ENCODE peak calls at places on chromosomes 2 and 18, in eight cellular contexts. B, S, P, D, I, Q, V and O are unnamed samples.

GRCh38 chr2:49702740-49703139 is 548.4 kb upstream of the FSHR start:
- DNase-seq in B (no peak), S (no peak), P (no peak), D (no peak), I (no peak), Q (no peak), V (no peak), O (no peak)

GRCh38 chr18:79596451-79597175 is 83.0 kb upstream of the CTDP1 start:
- DNase-seq in B (no peak), S (no peak), P (no peak), D (no peak), I (no peak), Q (no peak), V (no peak), O (peak)

GRCh38 chr2:8611246-8611645 is 70.6 kb upstream of the ID2 start:
- DNase-seq in B (no peak), S (no peak), P (no peak), D (no peak), I (no peak), Q (no peak), V (no peak), O (peak)

GRCh38 chr2:130724455-130724854 is 4.4 kb upstream of the GPR148 start:
- DNase-seq in B (no peak), S (no peak), P (no peak), D (no peak), I (no peak), Q (no peak), V (no peak), O (no peak)

GRCh38 chr2:168201211-168201610 is 46.2 kb downstream of the STK39 start:
- DNase-seq in B (no peak), S (no peak), P (no peak), D (no peak), I (no peak), Q (no peak), V (no peak), O (no peak)

GRCh38 chr18:905307-905947 is 756 bp downstream of the ADCYAP1 start:
- DNase-seq in B (no peak), S (no peak), P (no peak), D (no peak), I (peak), Q (peak), V (no peak), O (no peak)

GRCh38 chr2:151805961-151806360 is 22.3 kb downstream of the ARL5A start:
- DNase-seq in B (no peak), S (no peak), P (no peak), D (no peak), I (no peak), Q (no peak), V (no peak), O (no peak)

GRCh38 chr2:98601532-98602132 is 6.7 kb downstream of the COA5 start:
- DNase-seq in B (peak), S (no peak), P (peak), D (peak), I (peak), Q (peak), V (no peak), O (no peak)

GRCh38 chr2:136118819-136119716 is 1.1 kb upstream of the CXCR4 start:
- DNase-seq in B (no peak), S (no peak), P (no peak), D (no peak), I (peak), Q (peak), V (peak), O (no peak)

GRCh38 chr2:57698935-57699449 is 347.6 kb upstream of the VRK2 start:
- DNase-seq in B (no peak), S (no peak), P (no peak), D (no peak), I (no peak), Q (no peak), V (no peak), O (no peak)

GRCh38 chr2:140929866-140930265 is 1201.0 kb downstream of the LRP1B start:
- DNase-seq in B (no peak), S (no peak), P (peak), D (no peak), I (no peak), Q (no peak), V (no peak), O (no peak)

GRCh38 chr18:13273800-13274199 is 55.2 kb downstream of the LDLRAD4 start:
- DNase-seq in B (no peak), S (no peak), P (no peak), D (no peak), I (no peak), Q (no peak), V (no peak), O (peak)

GRCh38 chr2:173146590-173146989 is 70.9 kb downstream of the MAP3K20 start:
- DNase-seq in B (no peak), S (no peak), P (peak), D (no peak), I (no peak), Q (no peak), V (no peak), O (no peak)

GRCh38 chr2:197293252-197294007 is 17.1 kb downstream of the ANKRD44 start:
- DNase-seq in B (no peak), S (no peak), P (no peak), D (no peak), I (no peak), Q (no peak), V (no peak), O (no peak)

GRCh38 chr2:112276954-112277353 is 1.6 kb downstream of the ZC3H6 start:
- DNase-seq in B (no peak), S (no peak), P (no peak), D (no peak), I (no peak), Q (no peak), V (no peak), O (no peak)

GRCh38 chr2:2243666-2244065 is 87.4 kb downstream of the MYT1L start:
- DNase-seq in B (no peak), S (no peak), P (no peak), D (no peak), I (no peak), Q (no peak), V (no peak), O (no peak)

GRCh38 chr2:240013343-240013742 is 11.8 kb downstream of the NDUFA10 start:
- DNase-seq in B (no peak), S (no peak), P (peak), D (no peak), I (no peak), Q (no peak), V (no peak), O (no peak)
- TF ChIP-seq CTCF in B (peak), S (peak), P (peak), D (no peak), I (peak), Q (no peak), V (peak), O (peak)

DNA sequence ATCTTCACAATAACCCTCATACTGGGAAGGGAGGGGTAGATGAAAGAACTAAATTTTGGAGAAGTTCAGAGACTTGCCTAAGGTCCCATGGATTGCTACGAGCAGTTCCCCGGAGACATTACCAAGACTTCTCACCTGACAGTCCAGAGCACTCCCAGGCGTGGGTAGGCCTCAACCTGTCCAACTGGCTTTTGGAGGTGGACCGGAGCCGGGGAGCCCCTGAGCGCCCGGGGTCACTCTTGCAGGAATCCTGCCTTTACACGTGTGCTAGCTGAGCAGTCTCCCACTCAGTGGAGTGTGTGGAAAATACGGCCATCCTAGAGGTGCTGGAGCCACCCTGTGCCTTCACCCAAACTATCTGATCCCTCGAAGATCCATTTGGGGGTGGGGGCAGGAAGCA is 8.0 kb downstream of the POMC start:
- DNase-seq in B (no peak), S (no peak), P (no peak), D (no peak), I (no peak), Q (no peak), V (no peak), O (peak)
- TF ChIP-seq CTCF in B (no peak), S (no peak), P (no peak), D (no peak), I (no peak), Q (no peak), V (no peak), O (no peak)

DNA sequence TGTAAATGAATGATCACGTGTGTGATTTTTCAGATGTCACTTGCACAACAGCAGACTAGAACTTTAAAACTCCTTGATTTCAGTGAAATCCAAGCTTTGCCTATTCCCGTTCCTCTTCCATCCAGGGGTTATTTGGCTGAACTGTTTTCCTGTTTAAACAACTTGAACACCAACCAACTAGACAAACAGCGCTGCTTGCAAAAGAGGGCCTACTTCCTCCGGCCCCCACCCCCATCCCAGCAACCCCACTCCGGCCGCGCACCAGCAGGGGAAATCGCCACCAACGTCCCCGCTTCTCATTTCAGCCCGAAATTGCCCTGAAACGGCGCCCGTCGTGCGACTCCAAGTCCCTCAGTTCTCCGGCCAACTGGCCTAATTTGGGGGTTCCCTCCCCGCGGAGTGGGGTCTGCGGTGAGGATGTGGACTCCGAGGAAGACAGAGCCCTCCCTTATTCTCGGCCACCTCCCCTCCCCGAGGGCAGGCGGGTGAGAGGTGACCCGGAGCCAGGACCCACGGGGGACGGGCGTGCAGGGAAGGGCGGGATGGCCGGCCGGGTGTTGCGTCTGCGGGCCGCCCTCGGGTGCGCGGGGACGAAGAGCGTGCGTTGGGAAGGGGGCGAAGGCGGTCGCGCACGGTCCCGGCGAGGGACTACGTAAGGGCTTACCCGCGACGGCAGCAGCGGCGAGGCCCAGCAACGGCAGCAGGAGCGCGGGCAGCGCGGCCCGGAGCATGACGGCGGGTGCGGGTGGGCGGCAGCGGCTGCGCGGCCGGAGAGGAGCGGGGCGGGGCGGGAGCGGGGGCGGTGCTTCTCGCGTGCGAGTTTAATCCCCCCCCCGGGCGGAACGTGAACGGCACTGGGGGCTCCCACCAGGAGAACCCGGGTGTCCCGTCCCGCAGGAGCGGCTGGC is at the start of gene CD302:
- DNase-seq in B (peak), S (no peak), P (peak), D (no peak), I (peak), Q (peak), V (peak), O (peak)
- TF ChIP-seq CTCF in B (no peak), S (no peak), P (no peak), D (no peak), I (no peak), Q (no peak), V (no peak), O (peak)

DNA sequence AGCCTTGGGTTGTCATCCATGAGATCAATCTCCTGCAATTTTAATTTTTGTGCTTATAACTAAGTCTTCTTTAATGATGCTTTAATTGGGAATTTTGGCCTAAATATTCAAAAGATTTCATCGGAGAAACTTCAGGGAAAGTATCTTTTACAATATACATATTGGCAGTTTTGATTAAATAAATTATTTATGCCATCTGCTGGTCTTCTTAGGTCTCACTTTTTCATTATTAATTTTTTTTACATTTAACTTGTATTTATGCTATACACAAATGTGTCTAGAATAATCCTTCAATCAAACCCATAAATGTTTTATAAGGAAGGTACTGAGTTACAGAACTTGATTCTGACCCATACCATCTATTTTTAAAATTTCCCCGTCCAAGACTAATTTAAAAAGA is 95.1 kb upstream of the XPO1 start:
- DNase-seq in B (no peak), S (no peak), P (no peak), D (no peak), I (no peak), Q (no peak), V (no peak), O (no peak)
- TF ChIP-seq CTCF in B (peak), S (no peak), P (peak), D (peak), I (no peak), Q (no peak), V (peak), O (peak)

GRCh38 chr2:11482473-11483031 is 16.6 kb upstream of the E2F6 start:
- DNase-seq in B (no peak), S (no peak), P (no peak), D (no peak), I (peak), Q (peak), V (peak), O (no peak)
- TF ChIP-seq CTCF in B (no peak), S (no peak), P (no peak), D (no peak), I (no peak), Q (no peak), V (no peak), O (peak)

GRCh38 chr2:113799375-113799774 is 42.9 kb upstream of the SLC35F5 start:
- DNase-seq in B (no peak), S (no peak), P (peak), D (no peak), I (no peak), Q (no peak), V (no peak), O (no peak)
- TF ChIP-seq CTCF in B (peak), S (no peak), P (peak), D (no peak), I (peak), Q (no peak), V (peak), O (peak)

DNA sequence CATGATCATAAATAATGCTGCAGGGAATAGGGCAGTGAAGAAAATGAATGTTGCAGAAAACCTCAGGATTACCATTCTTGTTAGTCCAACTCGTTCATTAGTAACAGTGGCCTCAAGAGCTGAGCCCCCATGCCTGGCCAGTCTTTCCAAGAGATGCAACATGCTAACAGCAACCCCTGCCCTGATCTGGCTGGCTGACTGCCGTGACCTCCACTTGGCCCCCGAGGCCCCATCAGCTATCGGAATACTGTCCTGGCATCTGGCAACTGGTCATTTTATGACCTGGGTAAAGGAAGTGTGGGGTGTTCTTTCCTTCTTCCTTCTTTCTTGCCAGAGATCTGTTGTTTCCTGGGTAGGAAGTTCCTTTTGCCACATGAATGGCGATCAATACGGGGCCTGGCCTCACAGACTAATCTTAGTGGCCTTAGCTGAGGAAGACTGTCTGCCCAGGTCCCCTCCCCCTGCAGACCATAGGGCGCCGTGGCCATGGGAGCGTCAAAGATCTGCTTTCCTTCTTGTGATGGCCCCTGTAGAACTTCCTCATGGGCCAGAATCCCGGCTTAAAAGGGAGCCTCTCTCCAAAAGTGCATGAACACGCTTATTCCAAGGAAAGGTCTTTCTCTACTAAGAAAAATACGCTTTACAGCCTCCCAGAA is 10.6 kb upstream of the TRABD2A start:
- DNase-seq in B (no peak), S (no peak), P (no peak), D (no peak), I (no peak), Q (no peak), V (no peak), O (no peak)
- TF ChIP-seq CTCF in B (no peak), S (no peak), P (no peak), D (no peak), I (no peak), Q (no peak), V (no peak), O (no peak)

GRCh38 chr2:77954931-77955330 is 432.8 kb upstream of the LRRTM4 start:
- DNase-seq in B (no peak), S (no peak), P (no peak), D (no peak), I (no peak), Q (no peak), V (no peak), O (no peak)
- TF ChIP-seq CTCF in B (peak), S (peak), P (no peak), D (no peak), I (no peak), Q (peak), V (no peak), O (no peak)

DNA sequence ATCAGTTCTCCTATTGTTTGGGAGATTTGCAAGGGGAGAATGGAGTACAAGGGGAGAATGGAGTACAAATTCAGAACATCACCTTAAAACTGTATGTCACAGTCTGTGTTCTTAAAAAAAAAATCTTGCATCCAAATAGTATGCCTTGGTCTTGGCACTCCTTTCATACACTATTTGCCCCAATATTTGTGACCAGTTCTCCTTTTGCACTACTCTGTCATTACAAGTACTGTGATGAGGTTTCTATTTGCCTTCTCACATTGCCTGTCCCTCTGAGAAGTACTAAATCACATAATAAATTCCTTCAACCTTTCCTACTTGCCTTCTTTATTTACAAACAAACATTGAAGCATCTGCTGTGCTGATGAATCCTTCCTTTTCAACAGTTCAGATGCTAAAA is 36.0 kb upstream of the NCK2 start:
- DNase-seq in B (no peak), S (no peak), P (no peak), D (no peak), I (no peak), Q (no peak), V (no peak), O (no peak)
- TF ChIP-seq CTCF in B (no peak), S (no peak), P (no peak), D (no peak), I (no peak), Q (no peak), V (no peak), O (no peak)